ENCODE peak calls at places on chromosomes 6 and 20, in four cellular contexts. S, O, R and I are unnamed samples.

GRCh38 chr6:84220809-84221409 is 6.5 kb downstream of the CEP162 start:
- DNase-seq in O (no peak), S (no peak), R (no peak), I (no peak)

GRCh38 chr20:46349742-46350056 is 41.4 kb upstream of the CDH22 start:
- DNase-seq in R (no peak), S (no peak), O (peak), I (no peak)

GRCh38 chr6:17703256-17703694 is 3.5 kb downstream of the NUP153 start:
- DNase-seq in O (peak), R (no peak), S (no peak), I (peak)

GRCh38 chr6:126170875-126171489 is 168.9 kb upstream of the CENPW start:
- DNase-seq in S (peak), O (no peak), R (no peak), I (peak)

GRCh38 chr20:32959351-32960221 is 44.6 kb downstream of the SUN5 start:
- DNase-seq in R (no peak), O (no peak), S (no peak), I (no peak)

GRCh38 chr6:161660666-161661571 is 387.1 kb upstream of the AGPAT4 start:
- DNase-seq in R (no peak), S (no peak), O (no peak), I (no peak)

GRCh38 chr6:112008482-112008881 is 45.4 kb upstream of the CCN6 start:
- DNase-seq in O (no peak), S (no peak), R (no peak), I (no peak)

GRCh38 chr20:44326391-44327159 is 10.3 kb upstream of the R3HDML start:
- DNase-seq in O (peak), R (no peak), S (no peak), I (peak)

GRCh38 chr20:61951695-61952533 is 113.8 kb downstream of the TAF4 start:
- DNase-seq in O (no peak), R (no peak), S (no peak), I (peak)

GRCh38 chr6:35496036-35496850 is 636 bp downstream of the TEAD3 start:
- DNase-seq in R (no peak), S (no peak), O (peak), I (peak)

GRCh38 chr20:57493091-57493615 is 31.8 kb downstream of the CTCFL start:
- DNase-seq in S (no peak), O (no peak), R (no peak), I (no peak)

GRCh38 chr6:67496191-67496590 is 1138.9 kb upstream of the ADGRB3 start:
- DNase-seq in O (no peak), R (no peak), S (no peak), I (no peak)

GRCh38 chr20:57482148-57482547 is 42.8 kb downstream of the CTCFL start:
- DNase-seq in O (peak), R (peak), S (no peak), I (no peak)

GRCh38 chr6:148925701-148926100 is 178.9 kb downstream of the UST start:
- DNase-seq in S (no peak), R (no peak), O (no peak), I (no peak)

GRCh38 chr6:162443101-162443500 is 284.5 kb downstream of the PRKN start:
- DNase-seq in O (peak), R (no peak), S (no peak), I (peak)

GRCh38 chr6:39938773-39939381 is 4.6 kb upstream of the MOCS1 start:
- DNase-seq in S (peak), R (no peak), O (no peak), I (no peak)

GRCh38 chr6:29941476-29941875 is 856 bp upstream of the HLA-A start:
- DNase-seq in R (no peak), S (no peak), O (no peak), I (no peak)

GRCh38 chr6:69973138-69973537 is 106.8 kb downstream of the COL19A1 start:
- DNase-seq in R (no peak), O (no peak), S (no peak), I (no peak)

GRCh38 chr6:130381459-130382380 is 15.9 kb downstream of the TMEM200A start:
- DNase-seq in O (no peak), S (no peak), R (no peak), I (no peak)

GRCh38 chr6:143940011-143940597 is 68.0 kb downstream of the PLAGL1 start:
- DNase-seq in S (peak), R (no peak), O (peak), I (peak)

GRCh38 chr6:137352859-137353258 is 133.7 kb upstream of the IFNGR1 start:
- DNase-seq in R (no peak), O (no peak), S (no peak), I (no peak)

GRCh38 chr6:84224251-84224650 is 3.2 kb downstream of the CEP162 start:
- DNase-seq in R (no peak), S (no peak), O (no peak), I (no peak)

GRCh38 chr6:157764346-157765068 is 58.5 kb upstream of the SNX9 start:
- DNase-seq in S (no peak), O (peak), R (peak), I (peak)

GRCh38 chr6:161141173-161141572 is 132.7 kb downstream of the AGPAT4 start:
- DNase-seq in R (no peak), O (no peak), S (no peak), I (no peak)

GRCh38 chr6:90186637-90187361 is 109.8 kb downstream of the BACH2 start:
- DNase-seq in S (no peak), R (no peak), O (no peak), I (no peak)

GRCh38 chr20:1301031-1301529 is 27.9 kb downstream of the SDCBP2 start:
- DNase-seq in R (no peak), S (peak), O (no peak), I (no peak)

DNA sequence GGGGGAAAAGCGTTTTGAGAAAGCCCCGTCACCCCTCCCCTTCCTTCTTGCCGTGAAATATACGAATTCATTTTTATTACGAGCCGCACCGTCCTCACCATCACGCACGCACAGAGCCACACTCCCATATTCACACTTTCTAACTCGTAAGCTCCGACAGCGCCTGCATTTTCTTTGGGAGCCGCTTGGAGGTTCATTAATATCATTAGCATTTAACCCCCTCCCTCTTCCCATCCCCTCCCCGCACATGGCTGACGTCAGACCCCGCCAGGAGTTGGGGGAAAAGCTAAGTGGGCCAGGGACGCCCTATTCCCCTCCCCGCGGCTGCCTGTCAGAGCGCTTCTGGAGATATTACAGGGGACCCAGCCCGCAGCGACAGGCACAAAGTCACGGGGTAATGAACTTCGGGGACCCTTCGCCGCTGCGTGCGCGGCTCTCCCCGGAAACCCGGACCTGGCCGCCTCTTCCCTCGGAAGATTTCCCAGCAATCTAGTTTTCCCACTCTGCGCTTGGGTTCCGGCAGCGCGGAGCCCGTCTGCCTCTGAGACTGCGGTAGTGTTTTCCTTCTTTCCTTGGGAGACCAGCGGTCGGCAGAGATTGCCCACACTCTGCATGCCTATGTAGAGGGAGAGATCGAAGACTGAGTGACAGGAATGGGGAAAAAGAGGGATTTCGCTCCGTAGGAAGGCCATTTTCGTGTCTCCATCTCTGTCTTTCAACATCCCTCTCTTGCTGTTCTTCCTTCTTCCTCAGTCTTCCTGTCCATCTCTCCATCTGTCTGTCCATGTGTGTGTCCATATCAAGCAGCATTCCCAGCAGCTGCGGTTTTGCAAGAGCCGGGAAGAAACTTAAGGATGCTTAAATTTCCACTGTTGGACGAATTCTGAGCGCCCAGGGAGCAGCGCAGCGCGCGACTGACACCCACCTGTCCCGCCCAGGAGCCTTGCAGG is at the start of gene NR2E1:
- DNase-seq in S (peak), O (no peak), R (no peak), I (no peak)
- TF ChIP-seq CTCF in S (no peak), O (no peak), R (no peak), I (peak)

GRCh38 chr6:624979-625378 is 31.9 kb downstream of the HUS1B start:
- DNase-seq in O (no peak), S (no peak), R (no peak), I (no peak)
- TF ChIP-seq CTCF in O (no peak), S (peak), R (peak), I (no peak)

DNA sequence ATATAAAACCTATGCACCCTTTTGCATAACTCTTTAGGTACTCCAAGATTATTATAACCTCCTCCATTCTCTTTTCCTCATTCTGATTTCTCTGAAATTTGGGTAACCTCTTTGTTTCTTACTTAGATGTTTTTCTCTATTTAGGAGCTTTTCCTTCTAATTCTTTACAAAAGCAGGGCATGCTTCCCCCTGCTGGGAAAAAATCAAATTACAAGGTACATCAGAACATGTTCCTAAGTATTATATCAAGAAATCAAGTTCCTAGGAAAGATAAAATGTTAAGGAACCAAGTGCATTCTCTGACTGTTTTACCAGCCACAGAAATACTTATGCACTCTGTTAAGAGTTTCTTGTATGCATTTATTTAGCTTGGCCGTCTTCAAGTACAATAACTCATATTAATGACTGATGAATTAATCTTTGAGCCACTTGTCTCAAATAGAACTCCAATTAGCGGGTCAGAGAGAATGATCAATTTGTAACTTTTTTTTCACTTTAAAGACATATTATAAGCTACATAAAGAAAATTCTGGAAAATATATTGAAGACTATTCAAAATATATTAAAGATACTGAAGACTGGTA is 2.1 kb downstream of the KHDRBS2 start:
- DNase-seq in R (no peak), O (peak), S (no peak), I (no peak)
- TF ChIP-seq CTCF in R (peak), O (peak), S (peak), I (peak)

GRCh38 chr6:97067045-97067444 is 142.5 kb downstream of the KLHL32 start:
- DNase-seq in S (no peak), R (no peak), O (no peak), I (no peak)

GRCh38 chr6:97064578-97064977 is 140.1 kb downstream of the KLHL32 start:
- DNase-seq in S (no peak), O (no peak), R (no peak), I (no peak)

GRCh38 chr6:97066056-97066455 is 141.5 kb downstream of the KLHL32 start:
- DNase-seq in S (no peak), R (no peak), O (no peak), I (no peak)

GRCh38 chr6:97069363-97069762 is 144.8 kb downstream of the KLHL32 start:
- DNase-seq in R (no peak), O (no peak), S (no peak), I (no peak)

DNA sequence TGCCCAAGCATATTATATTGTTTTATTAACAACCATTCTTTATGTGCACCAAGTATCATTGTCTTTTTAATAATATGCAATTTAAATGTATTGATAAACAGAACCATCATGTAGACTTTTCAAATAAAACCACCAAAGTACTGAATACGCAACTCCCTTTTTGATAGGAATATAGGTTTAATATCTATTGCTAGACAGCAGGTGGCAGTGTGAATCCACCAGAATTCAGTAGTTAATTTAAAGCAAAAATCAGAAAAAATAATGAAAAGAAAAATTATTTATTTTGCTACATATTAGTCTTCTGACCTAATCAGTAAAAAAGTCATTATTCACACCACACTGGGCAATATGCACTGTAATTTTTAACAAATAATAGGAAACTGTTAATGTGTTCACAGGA is 143.7 kb downstream of the KLHL32 start:
- DNase-seq in R (no peak), S (no peak), O (no peak), I (no peak)
- TF ChIP-seq CTCF in R (peak), S (no peak), O (no peak), I (peak)

DNA sequence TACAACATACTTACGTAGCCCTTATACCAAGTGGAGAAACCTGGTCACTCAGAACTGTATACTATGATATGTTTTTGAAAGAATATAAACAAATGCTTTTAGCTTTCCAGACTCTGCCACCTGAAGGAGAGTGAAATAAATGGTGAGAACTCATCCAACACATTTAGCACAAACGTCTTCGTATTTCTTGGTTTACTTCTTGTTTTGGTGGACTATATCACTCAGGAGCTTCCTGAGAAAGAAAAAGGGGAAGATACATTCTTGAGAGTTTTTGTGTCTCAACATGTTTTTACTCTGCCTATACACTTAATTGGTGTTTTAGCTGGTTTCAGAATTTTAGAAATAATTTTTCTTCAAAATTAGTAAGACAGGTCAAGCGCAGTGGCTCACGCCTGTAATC is 19.4 kb upstream of the CTAGE9 start:
- DNase-seq in S (no peak), R (no peak), O (no peak), I (no peak)
- TF ChIP-seq CTCF in S (no peak), R (no peak), O (no peak), I (no peak)

DNA sequence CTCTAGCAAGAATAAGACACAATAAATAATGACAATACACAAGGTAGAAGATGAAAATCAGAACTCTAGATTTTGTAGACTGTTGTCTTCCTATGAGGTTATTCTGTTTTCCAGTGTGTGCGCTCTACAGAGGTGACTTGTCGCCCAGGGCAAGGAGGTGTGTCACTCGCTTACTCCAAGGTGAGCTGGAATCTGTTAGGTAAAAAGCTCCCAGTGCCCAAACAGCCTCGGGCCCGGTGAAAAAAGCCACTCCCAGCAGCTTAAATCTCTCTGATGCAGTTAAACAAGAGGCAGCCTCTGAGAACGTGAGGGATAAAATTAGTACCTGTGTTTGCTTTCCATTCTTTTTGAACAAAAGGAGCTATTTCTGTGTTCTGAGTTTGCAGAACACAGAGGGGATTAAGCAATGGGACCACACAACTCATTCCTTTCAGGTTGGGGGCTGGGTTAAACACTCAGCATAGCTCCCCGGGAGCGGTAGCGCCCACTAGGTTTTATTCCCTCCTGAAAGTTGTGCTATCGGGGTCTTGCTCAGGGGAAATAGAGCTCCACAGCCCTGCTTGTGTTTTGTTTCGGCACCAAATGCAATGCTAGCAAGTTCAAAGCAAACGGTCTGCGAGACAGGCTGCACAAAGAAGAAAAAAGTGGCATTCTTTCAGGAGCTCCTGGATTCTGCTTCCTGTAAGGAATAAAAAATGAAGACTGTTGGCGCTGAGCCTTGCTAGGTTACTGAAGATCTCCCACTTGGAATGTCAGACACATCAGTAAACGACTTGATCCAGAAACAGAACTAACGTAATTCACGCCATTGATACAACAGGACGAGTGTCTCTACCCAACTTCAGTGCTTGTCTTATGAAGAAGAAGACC is 181.1 kb downstream of the FOXA2 start:
- DNase-seq in R (no peak), S (no peak), O (no peak), I (peak)
- TF ChIP-seq CTCF in R (no peak), S (no peak), O (no peak), I (no peak)

DNA sequence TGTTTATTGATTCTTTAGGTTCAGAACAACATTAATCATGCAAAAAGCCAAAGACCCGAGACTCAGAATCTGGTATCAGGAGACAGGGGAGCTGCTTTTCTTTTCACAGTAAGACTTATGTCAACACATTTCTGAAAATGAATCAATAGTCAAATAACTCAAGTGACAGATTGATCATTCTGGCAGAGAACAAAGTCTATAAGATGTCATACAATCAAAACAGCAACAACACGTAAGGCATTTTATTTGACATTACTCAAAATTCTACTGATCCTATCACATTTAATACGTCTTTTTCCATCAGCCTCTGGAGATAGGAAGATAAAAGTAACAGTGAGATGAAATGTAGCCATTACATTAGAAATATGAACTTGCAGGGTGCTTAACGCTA is 93.4 kb upstream of the EEF1E1 start:
- DNase-seq in O (no peak), R (no peak), S (no peak), I (no peak)
- TF ChIP-seq CTCF in O (no peak), R (no peak), S (no peak), I (no peak)

GRCh38 chr6:26222587-26222986 is 135.4 kb downstream of the HFE start:
- DNase-seq in O (no peak), S (no peak), R (no peak), I (no peak)
- TF ChIP-seq CTCF in O (no peak), S (no peak), R (no peak), I (no peak)

GRCh38 chr20:36885355-36885754 is 9.4 kb downstream of the TLDC2 start:
- DNase-seq in R (no peak), S (no peak), O (no peak), I (no peak)
- TF ChIP-seq CTCF in R (no peak), S (peak), O (no peak), I (no peak)

GRCh38 chr6:119801041-119801440 is 451.5 kb upstream of the MAN1A1 start:
- DNase-seq in R (no peak), O (no peak), S (no peak), I (no peak)
- TF ChIP-seq CTCF in R (no peak), O (no peak), S (no peak), I (no peak)